ENCODE peak calls at places on chromosomes 4 and X, in five cellular contexts. One of them, this sample, is unnamed.

GRCh38 chrX:56248492-56248891 is 16.3 kb downstream of the KLF8 start:
- DNase-seq in neural progenitor cell: peak; percentile 60
- DNase-seq in PC-3: peak; percentile 60
- DNase-seq in MM.1S: peak; percentile 67
- DNase-seq in SK-N-SH: peak; percentile 52
- DNase-seq in this sample: peak; percentile 34

GRCh38 chr4:25810815-25811690 is 51.7 kb downstream of the SEL1L3 start:
- DNase-seq in PC-3: peak; percentile 59
- DNase-seq in neural progenitor cell: no peak
- DNase-seq in MM.1S: no peak
- DNase-seq in SK-N-SH: no peak
- DNase-seq in this sample: no peak

GRCh38 chrX:108198420-108198819 is 106.8 kb downstream of the ATG4A start:
- DNase-seq in PC-3: no peak
- DNase-seq in neural progenitor cell: no peak
- DNase-seq in SK-N-SH: no peak
- DNase-seq in MM.1S: no peak
- DNase-seq in this sample: no peak

GRCh38 chr4:156803056-156803455 is 168.5 kb downstream of the PDGFC start:
- DNase-seq in SK-N-SH: no peak
- DNase-seq in PC-3: peak; percentile 30
- DNase-seq in neural progenitor cell: no peak
- DNase-seq in MM.1S: no peak
- DNase-seq in this sample: no peak

GRCh38 chr4:182519528-182519927 is 276.3 kb downstream of the TENM3 start:
- DNase-seq in SK-N-SH: no peak
- DNase-seq in PC-3: no peak
- DNase-seq in neural progenitor cell: no peak
- DNase-seq in MM.1S: no peak
- DNase-seq in this sample: no peak

GRCh38 chr4:147824316-147824715 is 92.4 kb downstream of the ARHGAP10 start:
- DNase-seq in PC-3: no peak
- DNase-seq in neural progenitor cell: no peak
- DNase-seq in MM.1S: no peak
- DNase-seq in SK-N-SH: no peak
- DNase-seq in this sample: no peak

GRCh38 chr4:37826282-37827029 is at the start of gene PGM2:
- DNase-seq in SK-N-SH: peak; percentile 91
- DNase-seq in PC-3: peak; percentile 77
- DNase-seq in MM.1S: peak; percentile 90
- DNase-seq in neural progenitor cell: peak; percentile 92
- DNase-seq in this sample: peak; percentile 92

GRCh38 chr4:156255205-156255604 is 301.5 kb upstream of the CTSO start:
- DNase-seq in PC-3: no peak
- DNase-seq in neural progenitor cell: no peak
- DNase-seq in SK-N-SH: no peak
- DNase-seq in MM.1S: no peak
- DNase-seq in this sample: no peak

GRCh38 chr4:169070071-169070894 is 60.2 kb upstream of the CBR4 start:
- DNase-seq in PC-3: peak; percentile 97
- DNase-seq in MM.1S: no peak
- DNase-seq in SK-N-SH: no peak
- DNase-seq in neural progenitor cell: peak; percentile 70
- DNase-seq in this sample: no peak

GRCh38 chr4:16124232-16124631 is 40.4 kb upstream of the PROM1 start:
- DNase-seq in SK-N-SH: no peak
- DNase-seq in MM.1S: no peak
- DNase-seq in neural progenitor cell: no peak
- DNase-seq in PC-3: no peak
- DNase-seq in this sample: no peak

GRCh38 chr4:77877771-77878170 is 15.1 kb downstream of the MRPL1 start:
- DNase-seq in SK-N-SH: no peak
- DNase-seq in neural progenitor cell: no peak
- DNase-seq in PC-3: no peak
- DNase-seq in MM.1S: no peak
- DNase-seq in this sample: no peak

GRCh38 chr4:82376109-82376508 is 2.3 kb upstream of the HNRNPD start:
- DNase-seq in PC-3: no peak
- DNase-seq in MM.1S: no peak
- DNase-seq in neural progenitor cell: no peak
- DNase-seq in SK-N-SH: no peak
- DNase-seq in this sample: no peak

GRCh38 chr4:654871-655734 is 19.0 kb downstream of the ATP5ME start:
- DNase-seq in MM.1S: no peak
- DNase-seq in SK-N-SH: no peak
- DNase-seq in neural progenitor cell: peak; percentile 1
- DNase-seq in PC-3: no peak
- DNase-seq in this sample: no peak

GRCh38 chrX:79065696-79066095 is 78.8 kb upstream of the GPR174 start:
- DNase-seq in MM.1S: peak; percentile 56
- DNase-seq in PC-3: no peak
- DNase-seq in neural progenitor cell: no peak
- DNase-seq in SK-N-SH: no peak
- DNase-seq in this sample: peak; percentile 55

GRCh38 chr4:159047478-159048165 is 55.3 kb upstream of the RAPGEF2 start:
- DNase-seq in neural progenitor cell: no peak
- DNase-seq in PC-3: no peak
- DNase-seq in MM.1S: no peak
- DNase-seq in SK-N-SH: no peak
- DNase-seq in this sample: no peak

GRCh38 chr4:126957555-126958440 is 675.0 kb upstream of the INTU start:
- DNase-seq in PC-3: no peak
- DNase-seq in SK-N-SH: no peak
- DNase-seq in MM.1S: no peak
- DNase-seq in neural progenitor cell: no peak
- DNase-seq in this sample: no peak

GRCh38 chr4:147480891-147481576 is at the start of gene EDNRA:
- DNase-seq in SK-N-SH: peak; percentile 84
- DNase-seq in PC-3: peak; percentile 12
- DNase-seq in MM.1S: no peak
- DNase-seq in neural progenitor cell: peak; percentile 64
- DNase-seq in this sample: no peak

GRCh38 chrX:152989292-152989658 is 4.6 kb downstream of the PNMA5 start:
- DNase-seq in SK-N-SH: no peak
- DNase-seq in PC-3: no peak
- DNase-seq in MM.1S: no peak
- DNase-seq in neural progenitor cell: no peak
- DNase-seq in this sample: no peak

GRCh38 chrX:1354036-1355019 is 17.7 kb downstream of the IL3RA start:
- DNase-seq in PC-3: no peak
- DNase-seq in SK-N-SH: no peak
- DNase-seq in MM.1S: no peak
- DNase-seq in neural progenitor cell: no peak
- DNase-seq in this sample: no peak

GRCh38 chrX:118727686-118728339 is 407 bp downstream of the IL13RA1 start:
- DNase-seq in MM.1S: no peak
- DNase-seq in SK-N-SH: no peak
- DNase-seq in neural progenitor cell: peak; percentile 29
- DNase-seq in PC-3: peak; percentile 11
- DNase-seq in this sample: no peak

GRCh38 chr4:95505149-95505548 is 43.6 kb downstream of the UNC5C start:
- DNase-seq in MM.1S: no peak
- DNase-seq in PC-3: no peak
- DNase-seq in SK-N-SH: no peak
- DNase-seq in neural progenitor cell: peak; percentile 7
- DNase-seq in this sample: no peak

GRCh38 chr4:183318656-183319055 is 1.4 kb downstream of the CLDN22 start:
- DNase-seq in SK-N-SH: no peak
- DNase-seq in MM.1S: no peak
- DNase-seq in PC-3: no peak
- DNase-seq in neural progenitor cell: no peak
- DNase-seq in this sample: no peak

GRCh38 chrX:42869659-42870476 is 91.9 kb upstream of the PPP1R2C start:
- DNase-seq in MM.1S: peak; percentile 88
- DNase-seq in PC-3: no peak
- DNase-seq in SK-N-SH: no peak
- DNase-seq in neural progenitor cell: no peak
- DNase-seq in this sample: peak; percentile 81

GRCh38 chrX:17878028-17878670 is 17.1 kb upstream of the RAI2 start:
- DNase-seq in neural progenitor cell: no peak
- DNase-seq in PC-3: peak; percentile 91
- DNase-seq in SK-N-SH: no peak
- DNase-seq in MM.1S: no peak
- DNase-seq in this sample: no peak

GRCh38 chr4:7074423-7074822 is 6.6 kb upstream of the GRPEL1 start:
- DNase-seq in PC-3: peak; percentile 59
- DNase-seq in SK-N-SH: no peak
- DNase-seq in neural progenitor cell: no peak
- DNase-seq in MM.1S: no peak
- DNase-seq in this sample: no peak

GRCh38 chr4:170089743-170090666 is at the start of gene AADAT:
- DNase-seq in MM.1S: peak; percentile 39
- DNase-seq in neural progenitor cell: peak; percentile 94
- DNase-seq in SK-N-SH: peak; percentile 97
- DNase-seq in PC-3: peak; percentile 69
- DNase-seq in this sample: no peak

GRCh38 chrX:40734956-40735317 is 405 bp downstream of the MED14 start:
- DNase-seq in PC-3: no peak
- DNase-seq in SK-N-SH: no peak
- DNase-seq in MM.1S: peak; percentile 18
- DNase-seq in neural progenitor cell: no peak
- DNase-seq in this sample: peak; percentile 36

GRCh38 chrX:23799469-23800065 is 16.6 kb downstream of the SAT1 start:
- DNase-seq in neural progenitor cell: no peak
- DNase-seq in MM.1S: no peak
- DNase-seq in SK-N-SH: no peak
- DNase-seq in PC-3: no peak
- DNase-seq in this sample: no peak

GRCh38 chrX:39772057-39772832 is 325.5 kb downstream of the BCOR start:
- DNase-seq in MM.1S: peak; percentile 61
- DNase-seq in neural progenitor cell: no peak
- DNase-seq in SK-N-SH: no peak
- DNase-seq in PC-3: peak; percentile 75
- DNase-seq in this sample: no peak

GRCh38 chr4:111334356-111334755 is 711.5 kb upstream of the PITX2 start:
- DNase-seq in MM.1S: no peak
- DNase-seq in SK-N-SH: no peak
- DNase-seq in PC-3: no peak
- DNase-seq in neural progenitor cell: no peak
- DNase-seq in this sample: no peak

GRCh38 chrX:140040397-140040796 is 75.1 kb upstream of the CXorf66 start:
- DNase-seq in neural progenitor cell: no peak
- DNase-seq in PC-3: peak; percentile 86
- DNase-seq in MM.1S: no peak
- DNase-seq in SK-N-SH: no peak
- DNase-seq in this sample: no peak
- TF ChIP-seq EZH2phosphoT487 in neural progenitor cell: no peak
- TF ChIP-seq EZH2phosphoT487 in PC-3: no peak
- TF ChIP-seq EZH2phosphoT487 in MM.1S: no peak
- TF ChIP-seq EZH2phosphoT487 in SK-N-SH: no peak
- TF ChIP-seq EZH2phosphoT487 in this sample: no peak

GRCh38 chr4:73223258-73223651 is 35.3 kb downstream of the ANKRD17 start:
- DNase-seq in MM.1S: no peak
- DNase-seq in SK-N-SH: no peak
- DNase-seq in neural progenitor cell: no peak
- DNase-seq in PC-3: no peak
- DNase-seq in this sample: no peak
- H4K20me1 ChIP-seq in MM.1S: no peaks in the 10 kb centered on the region
- H4K20me1 ChIP-seq in SK-N-SH: peaks cover 13% of the 10 kb centered on the region
- H4K20me1 ChIP-seq in neural progenitor cell: peaks cover 52% of the 10 kb centered on the region
- H4K20me1 ChIP-seq in PC-3: peaks cover 13% of the 10 kb centered on the region
- H4K20me1 ChIP-seq in this sample: peaks cover 33% of the 10 kb centered on the region

DNA sequence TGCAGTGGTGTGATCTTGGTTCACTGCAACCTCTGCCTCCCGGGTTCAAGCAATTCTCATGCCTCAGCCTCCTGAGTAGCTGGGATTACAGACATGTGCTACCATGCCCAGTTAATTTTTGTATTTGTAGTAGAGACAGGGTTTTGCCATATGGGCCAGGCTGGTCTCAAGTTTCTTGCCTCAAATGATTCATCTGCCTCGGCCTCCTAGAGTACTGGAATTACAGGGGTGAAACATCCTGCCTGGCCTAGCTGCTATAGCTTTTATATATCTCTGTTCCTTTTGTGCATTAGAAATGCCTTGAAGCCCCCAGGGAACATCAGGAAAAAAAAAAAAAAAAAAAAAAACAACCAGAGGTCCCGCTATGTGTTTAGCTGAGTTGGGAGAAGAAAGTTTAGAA is 34.8 kb downstream of the UBE2K start:
- DNase-seq in PC-3: peak; percentile 56
- DNase-seq in SK-N-SH: no peak
- DNase-seq in MM.1S: no peak
- DNase-seq in neural progenitor cell: no peak
- DNase-seq in this sample: no peak
- TF ChIP-seq EZH2phosphoT487 in PC-3: no peak
- TF ChIP-seq EZH2phosphoT487 in SK-N-SH: no peak
- TF ChIP-seq EZH2phosphoT487 in MM.1S: no peak
- TF ChIP-seq EZH2phosphoT487 in neural progenitor cell: no peak
- TF ChIP-seq EZH2phosphoT487 in this sample: no peak

DNA sequence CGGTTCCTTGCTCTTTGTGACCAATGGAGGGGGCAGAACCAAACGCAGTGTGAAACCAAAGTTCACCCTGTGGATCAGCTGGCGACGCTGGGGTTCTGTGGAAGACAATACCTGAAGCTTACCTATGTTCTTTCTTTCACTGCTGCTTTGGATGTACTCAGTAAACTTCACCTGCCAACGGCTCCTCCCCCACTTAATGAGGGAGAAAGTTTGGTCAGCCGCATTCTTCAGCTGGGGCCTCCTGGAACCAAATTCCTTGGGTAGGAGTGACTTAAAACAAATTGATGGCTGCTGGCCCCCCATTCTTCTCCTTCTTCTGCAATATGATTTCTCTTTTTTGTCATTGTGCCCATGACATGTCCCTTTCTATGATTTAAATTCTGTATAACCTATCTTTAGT is 282.4 kb downstream of the ANK2 start:
- DNase-seq in PC-3: no peak
- DNase-seq in MM.1S: no peak
- DNase-seq in SK-N-SH: no peak
- DNase-seq in neural progenitor cell: no peak
- DNase-seq in this sample: no peak
- H4K20me1 ChIP-seq in PC-3: no peaks in the 10 kb centered on the region
- H4K20me1 ChIP-seq in MM.1S: no peaks in the 10 kb centered on the region
- H4K20me1 ChIP-seq in SK-N-SH: no peaks in the 10 kb centered on the region
- H4K20me1 ChIP-seq in neural progenitor cell: peaks cover 3% of the 10 kb centered on the region
- H4K20me1 ChIP-seq in this sample: no peaks in the 10 kb centered on the region